ENCODE peak calls at places on chromosome 12, in four cellular contexts. V, H, X and D are unnamed samples.

GRCh38 chr12:22083167-22083566 is 37.1 kb downstream of the CMAS start:
- DNase-seq in X (no peak), V (no peak), H (peak; percentile 40), D (no peak)

GRCh38 chr12:93387780-93388179 is 10.1 kb downstream of the NUDT4 start:
- DNase-seq in X (no peak), H (no peak), V (no peak), D (no peak)

GRCh38 chr12:4956968-4957367 is 47.3 kb downstream of the KCNA1 start:
- DNase-seq in X (no peak), V (no peak), H (no peak), D (no peak)

GRCh38 chr12:88472775-88473174 is 107.5 kb downstream of the KITLG start:
- DNase-seq in V (no peak), X (no peak), H (no peak), D (no peak)

GRCh38 chr12:92927436-92928116 is 1.5 kb downstream of the EEA1 start:
- DNase-seq in H (peak; percentile 37), X (no peak), V (peak; percentile 49), D (no peak)

GRCh38 chr12:121709478-121709890 is 3.1 kb upstream of the TMEM120B start:
- DNase-seq in V (no peak), H (no peak), X (no peak), D (no peak)

GRCh38 chr12:102675672-102676071 is 195.3 kb upstream of the IGF1 start:
- DNase-seq in H (no peak), V (no peak), X (no peak), D (no peak)

GRCh38 chr12:117038919-117039318 is 60.3 kb downstream of the TESC start:
- DNase-seq in H (no peak), X (no peak), V (peak; percentile 61), D (no peak)

GRCh38 chr12:126518596-126519200 is 1453.5 kb downstream of the AACS start:
- DNase-seq in H (no peak), V (no peak), X (no peak), D (no peak)

GRCh38 chr12:94207467-94208432 is 59.4 kb downstream of the PLXNC1 start:
- DNase-seq in V (no peak), H (peak; percentile 48), X (no peak), D (peak; percentile 54)

GRCh38 chr12:127582074-127582473 is 684.9 kb upstream of the TMEM132C start:
- DNase-seq in H (no peak), X (no peak), V (no peak), D (no peak)

GRCh38 chr12:109532721-109533486 is 40.4 kb downstream of the MMAB start:
- DNase-seq in V (peak; percentile 44), X (no peak), H (no peak), D (no peak)

GRCh38 chr12:31985832-31986231 is 26.6 kb downstream of the RESF1 start:
- DNase-seq in H (no peak), X (no peak), V (no peak), D (no peak)

GRCh38 chr12:55637467-55637866 is 775 bp downstream of the OR10P1 start:
- DNase-seq in V (no peak), H (no peak), X (no peak), D (no peak)

GRCh38 chr12:25557830-25558436 is 4.8 kb upstream of the LMNTD1 start:
- DNase-seq in V (peak; percentile 19), H (peak; percentile 36), X (no peak), D (no peak)

GRCh38 chr12:21305666-21306065 is 29.1 kb downstream of the SLCO1A2 start:
- DNase-seq in H (no peak), X (no peak), V (no peak), D (no peak)

GRCh38 chr12:12881495-12881894 is 9.9 kb upstream of the GPRC5A start:
- DNase-seq in H (no peak), X (no peak), V (no peak), D (peak; percentile 5)